ENCODE peak calls at places on chromosomes 4 and X, in five cellular contexts. N, K, Z, P and B are unnamed samples.

GRCh38 chrX:119398974-119399771 is at the start of gene SLC25A43:
- DNase-seq in N (peak), K (peak), Z (no peak), P (peak), B (peak)

GRCh38 chr4:157048248-157048647 is 27.7 kb upstream of the GLRB start:
- DNase-seq in N (no peak), K (peak), Z (no peak), P (peak), B (no peak)

GRCh38 chr4:5033266-5033945 is 14.1 kb upstream of the CYTL1 start:
- DNase-seq in N (no peak), K (peak), Z (no peak), P (no peak), B (no peak)

GRCh38 chr4:158056689-158057245 is 116.1 kb downstream of the GASK1B start:
- DNase-seq in N (no peak), K (no peak), Z (no peak), P (no peak), B (no peak)

GRCh38 chr4:74536557-74536956 is 91.6 kb downstream of the AREG start:
- DNase-seq in N (no peak), K (no peak), Z (no peak), P (peak), B (no peak)

GRCh38 chr4:94446386-94446785 is 5.4 kb upstream of the PDLIM5 start:
- DNase-seq in N (no peak), K (no peak), Z (no peak), P (peak), B (no peak)

GRCh38 chr4:102627831-102628523 is 126.8 kb downstream of the NFKB1 start:
- DNase-seq in N (no peak), K (no peak), Z (no peak), P (peak), B (no peak)

GRCh38 chrX:65706041-65706828 is 38.8 kb downstream of the MSN start:
- DNase-seq in N (no peak), K (peak), Z (no peak), P (peak), B (peak)

GRCh38 chr4:2685541-2685940 is 70.6 kb downstream of the TNIP2 start:
- DNase-seq in N (no peak), K (no peak), Z (no peak), P (peak), B (no peak)

GRCh38 chr4:26632916-26633315 is 49.0 kb downstream of the TBC1D19 start:
- DNase-seq in N (no peak), K (no peak), Z (no peak), P (no peak), B (no peak)

GRCh38 chr4:140367738-140368137 is 5.7 kb upstream of the SCOC start:
- DNase-seq in N (no peak), K (no peak), Z (no peak), P (peak), B (no peak)

GRCh38 chr4:75598390-75598789 is 31.9 kb downstream of the CDKL2 start:
- DNase-seq in N (no peak), K (no peak), Z (no peak), P (peak), B (no peak)

GRCh38 chr4:107862658-107863057 is 37.9 kb downstream of the SGMS2 start:
- DNase-seq in N (no peak), K (peak), Z (no peak), P (peak), B (no peak)

GRCh38 chr4:32789026-32789608 is 2068.9 kb downstream of the PCDH7 start:
- DNase-seq in N (no peak), K (no peak), Z (no peak), P (peak), B (no peak)

GRCh38 chr4:118947095-118947494 is 58.4 kb downstream of the SYNPO2 start:
- DNase-seq in N (no peak), K (no peak), Z (no peak), P (no peak), B (no peak)

GRCh38 chrX:38890326-38890725 is 89.1 kb downstream of the MID1IP1 start:
- DNase-seq in N (no peak), K (no peak), Z (no peak), P (no peak), B (no peak)

GRCh38 chrX:38891641-38892413 is 90.6 kb downstream of the MID1IP1 start:
- DNase-seq in N (no peak), K (no peak), Z (no peak), P (peak), B (no peak)

GRCh38 chrX:38890963-38891362 is 89.7 kb downstream of the MID1IP1 start:
- DNase-seq in N (no peak), K (no peak), Z (no peak), P (no peak), B (no peak)

GRCh38 chrX:38895775-38896174 is 94.5 kb downstream of the MID1IP1 start:
- DNase-seq in N (no peak), K (no peak), Z (no peak), P (no peak), B (no peak)

DNA sequence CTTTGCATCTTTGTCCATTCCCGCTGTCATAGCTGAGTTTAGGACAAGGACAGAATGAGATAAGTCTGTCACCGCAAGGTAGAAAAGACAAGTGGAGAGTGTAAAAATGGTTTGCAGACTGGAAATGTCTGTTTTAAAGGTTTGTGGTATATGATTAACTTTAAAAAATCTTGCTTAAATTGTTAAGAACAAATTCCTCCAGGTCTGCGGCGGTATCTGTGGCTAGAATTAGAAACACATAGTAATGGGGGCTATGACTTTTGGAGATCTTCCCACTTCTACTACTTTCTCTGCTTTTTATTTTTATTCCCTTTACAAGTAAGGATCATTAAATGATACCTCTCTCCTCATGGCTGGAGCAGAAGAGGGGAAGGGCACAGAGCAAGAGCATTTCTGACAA is 92.2 kb downstream of the MID1IP1 start:
- DNase-seq in N (no peak), K (no peak), Z (no peak), P (no peak), B (no peak)
- TF ChIP-seq CTCF in N (no peak), K (no peak), Z (no peak), P (no peak), B (no peak)

GRCh38 chr4:162865102-162865501 is 301.6 kb downstream of the NAF1 start:
- DNase-seq in N (no peak), K (no peak), Z (no peak), P (no peak), B (no peak)
- TF ChIP-seq CTCF in N (no peak), K (no peak), Z (no peak), P (no peak), B (no peak)

GRCh38 chr4:41687971-41688370 is 60.6 kb downstream of the PHOX2B start:
- DNase-seq in N (no peak), K (no peak), Z (no peak), P (no peak), B (no peak)

GRCh38 chr4:41696131-41696530 is 52.4 kb downstream of the PHOX2B start:
- DNase-seq in N (no peak), K (no peak), Z (no peak), P (peak), B (no peak)

GRCh38 chr4:41696768-41697167 is 51.8 kb downstream of the PHOX2B start:
- DNase-seq in N (no peak), K (no peak), Z (no peak), P (no peak), B (no peak)

GRCh38 chr4:41693629-41694028 is 54.9 kb downstream of the PHOX2B start:
- DNase-seq in N (no peak), K (no peak), Z (no peak), P (peak), B (no peak)

GRCh38 chr4:41692717-41693345 is 55.7 kb downstream of the PHOX2B start:
- DNase-seq in N (no peak), K (no peak), Z (peak), P (peak), B (no peak)
- TF ChIP-seq CTCF in N (no peak), K (peak), Z (no peak), P (peak), B (no peak)

GRCh38 chr4:69154021-69154420 is 57.7 kb downstream of the UGT2B7 start:
- DNase-seq in N (no peak), K (no peak), Z (no peak), P (no peak), B (no peak)

DNA sequence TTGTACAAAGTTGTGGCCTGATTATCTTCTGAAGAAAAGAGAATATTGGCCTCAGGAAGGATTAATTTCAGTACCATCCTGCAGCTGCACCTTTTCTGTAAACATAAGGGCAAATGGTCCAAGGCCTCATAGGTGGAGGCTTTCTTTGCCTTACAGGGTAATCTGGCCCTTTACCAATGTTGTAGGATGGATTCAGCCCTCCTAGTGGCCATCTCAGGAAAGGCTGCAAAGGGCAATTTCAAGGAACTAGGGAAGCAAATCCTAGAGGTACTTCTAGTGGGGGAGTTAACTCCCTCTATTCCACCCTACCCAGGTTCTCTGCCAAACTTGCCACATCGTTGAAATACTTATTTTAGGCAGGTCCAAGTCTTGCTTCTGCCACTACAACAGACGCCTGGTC is 57.6 kb downstream of the UGT2B11 start:
- DNase-seq in N (no peak), K (no peak), Z (no peak), P (peak), B (no peak)
- TF ChIP-seq CTCF in N (no peak), K (no peak), Z (no peak), P (peak), B (no peak)

GRCh38 chr4:143023519-143023918 is 161.2 kb upstream of the USP38 start:
- DNase-seq in N (no peak), K (no peak), Z (no peak), P (peak), B (no peak)

GRCh38 chr4:143019351-143019750 is 165.4 kb upstream of the USP38 start:
- DNase-seq in N (no peak), K (no peak), Z (no peak), P (no peak), B (no peak)

GRCh38 chr4:143026459-143027170 is 158.1 kb upstream of the USP38 start:
- DNase-seq in N (no peak), K (no peak), Z (no peak), P (peak), B (no peak)

GRCh38 chr4:143021384-143021783 is 163.3 kb upstream of the USP38 start:
- DNase-seq in N (no peak), K (no peak), Z (no peak), P (no peak), B (no peak)

DNA sequence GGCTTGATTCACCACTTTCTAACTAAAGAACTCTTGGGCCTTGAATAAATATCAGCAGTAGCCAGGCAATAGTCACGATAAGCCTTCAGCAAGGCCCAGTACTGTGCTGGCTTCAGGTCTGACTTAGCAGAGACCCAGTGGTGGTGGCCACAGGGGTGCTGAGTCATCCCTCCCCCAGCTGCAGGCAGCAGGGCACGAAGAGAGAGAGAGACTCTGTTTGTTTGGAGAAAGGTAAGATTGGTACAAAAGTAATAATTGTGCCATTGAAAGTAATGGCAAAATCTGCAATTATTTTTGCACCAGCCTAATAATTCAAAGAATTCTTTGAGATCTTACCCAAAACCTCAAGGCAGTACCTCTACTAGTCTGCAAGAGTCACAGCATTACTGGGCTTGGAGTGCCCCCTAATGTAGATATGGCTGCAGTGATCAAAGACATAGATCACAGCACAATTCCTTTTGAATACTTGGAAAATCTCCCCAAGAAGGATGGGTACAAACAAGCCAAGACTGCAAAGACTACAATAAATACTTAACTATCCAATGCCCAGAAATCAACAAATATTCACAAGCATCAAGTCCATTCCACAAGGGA is 159.5 kb upstream of the USP38 start:
- DNase-seq in N (no peak), K (no peak), Z (no peak), P (peak), B (no peak)
- TF ChIP-seq CTCF in N (no peak), K (peak), Z (no peak), P (peak), B (no peak)

DNA sequence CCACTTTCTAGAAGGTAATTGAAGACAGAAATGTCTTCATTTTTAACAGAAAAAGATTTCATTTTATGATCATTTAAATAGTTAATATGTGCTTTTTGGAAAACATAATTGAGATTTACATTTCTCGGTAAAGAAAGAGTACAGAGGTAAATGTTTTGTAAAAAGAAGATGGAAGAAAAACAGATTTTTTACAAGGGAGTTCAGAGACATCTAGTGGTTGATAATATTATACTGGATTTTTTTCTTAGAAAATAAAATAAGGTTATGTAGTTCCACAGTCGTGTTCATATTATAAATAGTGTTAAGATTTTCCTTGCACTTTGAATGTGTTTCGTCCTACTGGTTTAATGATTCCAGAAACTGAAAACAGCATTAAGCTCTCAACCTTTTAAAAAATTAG is 60.6 kb downstream of the SMARCA1 start:
- DNase-seq in N (no peak), K (no peak), Z (no peak), P (no peak), B (no peak)
- TF ChIP-seq CTCF in N (no peak), K (no peak), Z (no peak), P (no peak), B (no peak)

GRCh38 chrX:46805270-46805669 is 31.6 kb upstream of the RP2 start:
- DNase-seq in N (no peak), K (no peak), Z (no peak), P (no peak), B (no peak)

DNA sequence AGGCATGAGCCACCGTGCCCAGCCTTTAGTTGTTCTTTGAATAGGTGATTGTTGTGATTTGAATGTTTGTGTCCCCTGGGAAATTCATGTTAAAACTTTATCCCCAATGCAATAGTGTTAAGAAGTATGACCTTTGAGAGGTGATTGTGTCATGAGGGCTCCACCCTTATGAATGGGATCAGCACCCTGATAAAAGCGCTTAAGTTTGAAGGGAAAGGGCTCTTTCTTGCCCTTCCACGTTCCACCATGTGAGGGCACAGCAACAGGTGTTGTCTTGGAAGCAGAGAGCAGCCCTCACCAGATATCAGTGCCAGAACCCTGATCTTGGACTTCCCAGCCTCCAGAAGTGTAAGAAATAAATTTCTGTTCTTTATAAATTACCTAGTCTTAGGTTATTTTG is 33.7 kb upstream of the RP2 start:
- DNase-seq in N (no peak), K (no peak), Z (no peak), P (peak), B (no peak)
- TF ChIP-seq CTCF in N (no peak), K (no peak), Z (no peak), P (peak), B (no peak)

DNA sequence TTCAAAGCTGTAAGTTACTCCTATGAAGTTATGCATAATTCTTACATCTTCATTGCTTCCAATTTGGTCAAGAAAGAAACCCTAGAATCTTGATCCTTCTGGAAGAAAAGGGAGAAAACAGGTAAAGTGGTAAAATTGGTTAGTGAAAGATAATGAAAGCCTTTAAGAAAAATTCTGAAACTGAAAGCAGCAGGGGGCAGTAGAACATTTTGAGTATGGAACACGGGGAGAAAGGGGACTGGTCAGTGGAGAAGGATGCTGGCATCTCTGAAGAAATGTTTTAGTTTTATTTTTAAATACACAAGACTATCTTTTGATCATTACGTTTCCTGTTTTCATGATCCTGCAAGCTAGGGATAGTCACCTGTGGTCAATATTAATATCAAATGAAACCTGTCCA is 54.3 kb downstream of the SLIT2 start:
- DNase-seq in N (no peak), K (no peak), Z (no peak), P (peak), B (no peak)
- TF ChIP-seq CTCF in N (no peak), K (no peak), Z (no peak), P (peak), B (no peak)

GRCh38 chrX:138034136-138034535 is 468.2 kb downstream of the ZIC3 start:
- DNase-seq in N (no peak), K (no peak), Z (no peak), P (no peak), B (no peak)
- TF ChIP-seq CTCF in N (no peak), K (no peak), Z (no peak), P (no peak), B (no peak)